ENCODE peak calls at places on chromosomes 4 and X, in four cellular contexts. E, K, X and U are unnamed samples.

GRCh38 chr4:81606796-81607550 is 135.3 kb upstream of the RASGEF1B start:
- DNase-seq in X (no peak), E (no peak), K (no peak), U (no peak)

GRCh38 chr4:38673109-38673978 is 9.3 kb downstream of the KLF3 start:
- DNase-seq in K (peak), X (no peak), E (no peak), U (peak)

GRCh38 chr4:36243355-36244256 is 708 bp downstream of the ARAP2 start:
- DNase-seq in E (no peak), X (no peak), K (peak), U (no peak)

GRCh38 chr4:69713593-69713992 is 46.8 kb downstream of the SULT1B1 start:
- DNase-seq in E (no peak), X (peak), K (no peak), U (no peak)

GRCh38 chrX:149274516-149275105 is 230.5 kb downstream of the IDS start:
- DNase-seq in K (no peak), E (no peak), X (no peak), U (no peak)

GRCh38 chr4:25970691-25971427 is 56.8 kb downstream of the SMIM20 start:
- DNase-seq in K (no peak), X (no peak), E (no peak), U (no peak)

GRCh38 chr4:55303818-55304217 is 42.2 kb upstream of the SRD5A3 start:
- DNase-seq in X (no peak), K (no peak), E (no peak), U (no peak)

GRCh38 chr4:185384877-185385465 is 10.8 kb downstream of the LRP2BP start:
- DNase-seq in E (no peak), X (no peak), K (no peak), U (no peak)

GRCh38 chr4:73761856-73762255 is 21.5 kb downstream of the CXCL8 start:
- DNase-seq in X (no peak), E (no peak), K (no peak), U (no peak)

GRCh38 chrX:47489507-47490275 is 6.7 kb upstream of the ZNF41 start:
- DNase-seq in X (no peak), E (no peak), K (no peak), U (no peak)

GRCh38 chrX:10818651-10819050 is 198.3 kb upstream of the MID1 start:
- DNase-seq in X (no peak), K (no peak), E (no peak), U (no peak)

GRCh38 chr4:32560306-32560705 is 1840.1 kb downstream of the PCDH7 start:
- DNase-seq in X (no peak), E (no peak), K (no peak), U (no peak)

GRCh38 chr4:53680588-53680987 is 89.3 kb upstream of the LNX1 start:
- DNase-seq in K (no peak), E (no peak), X (no peak), U (no peak)

GRCh38 chrX:103362504-103362903 is 6.2 kb downstream of the TCEAL9 start:
- DNase-seq in E (no peak), K (peak), X (no peak), U (no peak)

GRCh38 chr4:166049036-166049435 is 176.0 kb downstream of the TLL1 start:
- DNase-seq in K (no peak), E (no peak), X (no peak), U (no peak)

DNA sequence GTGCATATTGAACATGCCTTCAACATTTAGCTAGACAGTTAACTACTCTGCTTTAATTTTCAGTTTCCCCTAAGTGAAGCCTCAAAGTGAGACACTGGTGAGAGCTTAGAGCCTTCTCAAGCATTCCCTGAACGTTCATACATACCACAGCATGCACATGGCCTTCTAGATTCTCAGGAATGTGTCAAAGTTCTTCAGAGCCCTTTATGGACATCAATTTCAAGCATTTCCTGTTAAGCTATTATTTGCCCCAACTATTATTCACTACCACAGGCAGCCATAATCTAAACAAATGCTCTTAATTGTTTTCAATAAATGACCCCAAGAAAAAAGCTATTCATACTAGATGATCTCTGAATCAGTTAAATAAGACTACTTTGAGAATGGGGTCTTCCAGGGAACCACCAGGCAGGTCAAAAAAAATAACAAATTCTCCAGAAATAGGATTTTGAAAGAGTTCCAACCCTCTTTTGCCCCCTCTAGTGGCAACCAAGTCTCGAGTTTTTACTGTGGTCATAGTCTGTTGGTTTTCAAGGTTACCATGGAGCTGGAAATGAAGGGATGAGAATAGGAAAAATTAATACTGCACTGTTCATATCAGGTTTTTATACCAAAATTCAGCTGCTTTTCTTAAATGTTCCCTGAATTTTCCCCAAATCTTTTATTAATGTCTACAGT is 235.4 kb downstream of the RAB28 start:
- DNase-seq in E (no peak), K (no peak), X (no peak), U (no peak)
- TF ChIP-seq CTCF in E (peak), K (peak), X (no peak), U (no peak)

GRCh38 chr4:8306511-8307021 is 37.0 kb downstream of the HTRA3 start:
- DNase-seq in E (no peak), K (peak), X (no peak), U (no peak)
- TF ChIP-seq CTCF in E (no peak), K (no peak), X (no peak), U (no peak)

GRCh38 chrX:49282647-49283011 is 13.0 kb downstream of the PPP1R3F start:
- DNase-seq in X (no peak), E (no peak), K (no peak), U (no peak)
- TF ChIP-seq CTCF in X (no peak), E (no peak), K (no peak), U (peak)

GRCh38 chr4:95155759-95156451 is 392.9 kb downstream of the UNC5C start:
- DNase-seq in K (no peak), X (no peak), E (no peak), U (no peak)
- TF ChIP-seq CTCF in K (peak), X (peak), E (peak), U (peak)

DNA sequence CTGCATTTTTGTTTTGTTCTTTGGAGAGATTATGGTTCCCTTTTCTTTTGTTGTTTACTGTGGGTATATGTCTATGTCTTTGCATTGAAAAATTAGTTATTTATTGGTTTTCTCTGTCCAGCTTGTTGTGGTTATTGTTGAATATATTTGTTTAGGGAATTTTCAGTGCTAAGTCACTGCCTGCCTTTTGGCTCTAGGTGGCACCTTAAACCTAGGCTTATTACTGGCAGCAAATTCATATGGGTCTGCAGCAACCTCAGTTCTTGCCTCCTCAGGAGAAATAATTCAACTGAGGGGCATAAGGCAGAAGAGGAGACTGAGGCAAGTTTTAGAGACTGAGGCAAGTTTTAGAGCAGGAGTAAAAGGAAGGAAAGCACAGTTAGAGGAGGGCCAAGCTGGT is 1157.3 kb upstream of the AGA start:
- DNase-seq in E (no peak), K (no peak), X (no peak), U (no peak)
- TF ChIP-seq CTCF in E (peak), K (no peak), X (no peak), U (no peak)

DNA sequence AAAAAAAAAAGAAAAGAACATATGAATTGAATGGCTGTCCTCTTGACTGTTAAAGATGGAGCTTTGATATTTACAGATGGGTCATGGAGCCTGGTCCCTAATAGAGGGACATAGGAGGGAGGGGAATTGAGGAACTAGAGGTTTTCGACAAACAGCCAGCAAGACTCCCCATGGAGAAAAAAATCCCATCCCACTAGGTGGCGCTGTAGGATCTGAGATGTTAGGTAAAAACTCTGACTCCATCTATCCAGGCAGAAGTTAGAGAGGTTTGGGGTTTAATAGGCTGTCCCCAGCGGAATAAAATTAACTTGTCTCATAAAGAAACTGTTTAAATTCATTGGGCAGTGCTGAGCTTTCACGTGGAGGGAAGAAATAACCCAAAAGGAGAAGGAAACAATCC is 45.9 kb downstream of the HMGB2 start:
- DNase-seq in K (peak), E (peak), X (peak), U (no peak)
- TF ChIP-seq CTCF in K (peak), E (peak), X (peak), U (peak)

DNA sequence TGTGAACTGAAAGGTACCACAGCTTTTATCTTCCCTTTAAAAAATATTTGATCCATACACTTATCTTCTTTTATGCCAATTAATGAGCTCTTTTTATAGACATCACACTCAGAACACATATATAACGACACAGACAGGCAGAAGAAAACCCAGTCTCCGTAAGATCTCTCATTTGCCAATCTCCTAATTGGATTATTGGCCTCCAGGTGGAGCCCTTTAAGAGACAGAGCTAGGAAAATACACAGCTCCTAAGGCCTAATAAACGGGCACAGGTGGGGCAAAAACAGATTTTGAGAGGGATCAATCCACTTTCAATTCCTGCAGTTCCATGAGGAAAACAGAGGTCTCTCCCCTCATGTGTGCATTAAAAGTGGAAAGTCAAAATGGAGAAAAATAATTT is 1495.4 kb downstream of the RPA4 start:
- DNase-seq in E (no peak), K (no peak), X (no peak), U (no peak)
- TF ChIP-seq CTCF in E (peak), K (no peak), X (no peak), U (no peak)

GRCh38 chr4:8640816-8641215 is 48.3 kb downstream of the CPZ start:
- DNase-seq in K (no peak), X (no peak), E (no peak), U (no peak)

GRCh38 chr4:8639777-8640720 is 47.5 kb downstream of the CPZ start:
- DNase-seq in X (peak), E (no peak), K (peak), U (no peak)

GRCh38 chr4:8641256-8641655 is 48.7 kb downstream of the CPZ start:
- DNase-seq in K (peak), E (no peak), X (peak), U (no peak)

GRCh38 chr4:8639021-8639420 is 46.5 kb downstream of the CPZ start:
- DNase-seq in X (no peak), K (peak), E (no peak), U (no peak)

DNA sequence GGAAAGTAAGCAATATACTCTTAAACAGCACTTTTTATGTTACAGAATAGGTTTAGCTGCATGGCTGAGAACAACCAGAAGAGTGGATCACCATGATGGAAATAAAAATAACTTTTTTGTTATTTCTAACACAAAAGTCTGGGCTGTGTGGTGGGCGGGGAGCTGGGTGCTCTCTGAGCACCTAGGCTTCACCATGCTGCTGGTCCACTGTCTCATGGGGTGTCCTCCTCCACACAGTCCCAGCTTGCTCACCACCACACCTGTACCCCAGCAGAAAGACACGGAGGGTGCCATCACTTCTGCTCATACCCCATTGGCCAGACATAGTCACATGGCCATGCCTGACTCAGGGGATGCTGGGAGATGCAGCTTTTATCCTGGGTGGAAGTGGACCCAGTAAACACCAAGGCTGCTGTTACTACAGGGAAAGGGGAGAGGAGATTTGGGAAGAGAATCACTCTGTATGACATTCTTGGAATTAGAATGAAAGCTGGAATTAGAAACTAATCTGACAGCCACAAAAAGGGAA is 45.0 kb downstream of the CPZ start:
- DNase-seq in E (no peak), K (peak), X (no peak), U (no peak)
- TF ChIP-seq CTCF in E (no peak), K (no peak), X (no peak), U (no peak)

GRCh38 chrX:96183843-96184242 is 500.8 kb upstream of the DIAPH2 start:
- DNase-seq in E (no peak), K (no peak), X (no peak), U (no peak)
- TF ChIP-seq CTCF in E (peak), K (peak), X (peak), U (peak)